ENCODE peak calls at places on chromosomes 12 and 14, in seven cellular contexts. F is tibial artery; I is mesendoderm; W is heart left ventricle; A is thoracic aorta; C is upper lobe of right lung; Q is CD4-positive, alpha-beta memory T cell. M is an unnamed sample.

GRCh38 chr14:71142375-71143038 is 235.2 kb downstream of the PCNX1 start:
- DNase-seq in F (no peak), I (peak; percentile 24), W (no peak), A (no peak), C (no peak), Q (peak; percentile 17), M (no peak)

GRCh38 chr12:122080149-122081107 is 1.9 kb downstream of the MLXIP start:
- DNase-seq in F (peak; percentile 90), I (peak; percentile 60), W (no peak), A (peak; percentile 63), C (peak; percentile 61), Q (no peak), M (no peak)

GRCh38 chr12:74119811-74120362 is 417.7 kb upstream of the ATXN7L3B start:
- DNase-seq in F (no peak), I (no peak), W (no peak), A (no peak), C (no peak), Q (no peak), M (no peak)

GRCh38 chr14:85596562-85596961 is 66.6 kb downstream of the FLRT2 start:
- DNase-seq in F (no peak), I (no peak), W (no peak), A (no peak), C (no peak), Q (no peak), M (no peak)

GRCh38 chr14:23353433-23353780 is 720 bp upstream of the SLC22A17 start:
- DNase-seq in F (no peak), I (no peak), W (no peak), A (no peak), C (no peak), Q (no peak), M (no peak)

GRCh38 chr12:114869091-114869834 is 185.3 kb upstream of the TBX3 start:
- DNase-seq in F (no peak), I (peak; percentile 56), W (no peak), A (no peak), C (no peak), Q (no peak), M (no peak)

GRCh38 chr12:30835216-30835615 is 80.5 kb upstream of the CAPRIN2 start:
- DNase-seq in F (no peak), I (peak; percentile 32), W (no peak), A (no peak), C (no peak), Q (no peak), M (no peak)

GRCh38 chr12:57574795-57575194 is 16.2 kb upstream of the PIP4K2C start:
- DNase-seq in F (no peak), I (no peak), W (no peak), A (no peak), C (no peak), Q (no peak), M (no peak)

GRCh38 chr14:91303091-91303923 is 58.8 kb upstream of the GPR68 start:
- DNase-seq in F (no peak), I (peak; percentile 99), W (peak; percentile 87), A (no peak), C (peak; percentile 71), Q (peak; percentile 26), M (peak; percentile 60)

GRCh38 chr14:105602243-105602750 is 75.9 kb downstream of the TMEM121 start:
- DNase-seq in F (peak; percentile 58), I (no peak), W (peak; percentile 48), A (no peak), C (no peak), Q (no peak), M (no peak)

GRCh38 chr12:93825926-93826599 is 148.9 kb downstream of the CRADD start:
- DNase-seq in F (no peak), I (no peak), W (no peak), A (no peak), C (no peak), Q (no peak), M (no peak)

GRCh38 chr14:23141706-23142467 is 22.8 kb upstream of the CEBPE start:
- DNase-seq in F (peak; percentile 94), I (peak; percentile 71), W (peak; percentile 75), A (peak; percentile 67), C (peak; percentile 74), Q (no peak), M (no peak)

GRCh38 chr12:100672075-100672592 is 98.7 kb downstream of the GAS2L3 start:
- DNase-seq in F (no peak), I (peak; percentile 75), W (no peak), A (no peak), C (no peak), Q (no peak), M (no peak)

GRCh38 chr14:23579739-23580138 is 1.1 kb upstream of the JPH4 start:
- DNase-seq in F (no peak), I (no peak), W (no peak), A (no peak), C (no peak), Q (no peak), M (no peak)

GRCh38 chr12:113231275-113232231 is 10.3 kb downstream of the TPCN1 start:
- DNase-seq in F (peak; percentile 5), I (peak; percentile 97), W (no peak), A (no peak), C (peak; percentile 26), Q (no peak), M (no peak)

GRCh38 chr12:16573652-16574077 is 32.3 kb downstream of the LMO3 start:
- DNase-seq in F (peak; percentile 65), I (peak; percentile 98), W (no peak), A (no peak), C (peak; percentile 83), Q (no peak), M (no peak)

GRCh38 chr12:95446511-95446910 is 27.4 kb upstream of the METAP2 start:
- DNase-seq in F (peak; percentile 69), I (peak; percentile 86), W (peak; percentile 73), A (no peak), C (peak; percentile 74), Q (no peak), M (no peak)

GRCh38 chr12:46676797-46677520 is 148.8 kb downstream of the SLC38A4 start:
- DNase-seq in F (no peak), I (no peak), W (no peak), A (no peak), C (no peak), Q (no peak), M (no peak)

GRCh38 chr14:90871605-90872233 is 55.5 kb upstream of the TTC7B start:
- DNase-seq in F (no peak), I (no peak), W (no peak), A (no peak), C (no peak), Q (no peak), M (no peak)

GRCh38 chr14:59439256-59440015 is 25.7 kb downstream of the GPR135 start:
- DNase-seq in F (no peak), I (no peak), W (no peak), A (no peak), C (no peak), Q (no peak), M (no peak)

GRCh38 chr12:23614280-23614679 is 335.2 kb downstream of the SOX5 start:
- DNase-seq in F (no peak), I (no peak), W (no peak), A (no peak), C (no peak), Q (no peak), M (no peak)
- H3K4me1 ChIP-seq in F (no peaks in the 10 kb centered on the region), I (no peaks in the 10 kb centered on the region), W (no peaks in the 10 kb centered on the region), A (peaks cover 5% of the 10 kb centered on the region), C (no peaks in the 10 kb centered on the region), Q (no peaks in the 10 kb centered on the region), M (no peaks in the 10 kb centered on the region)

GRCh38 chr12:27580561-27581330 is 56.7 kb downstream of the PPFIBP1 start:
- DNase-seq in F (no peak), I (no peak), W (no peak), A (no peak), C (no peak), Q (no peak), M (no peak)
- H3K4me1 ChIP-seq in F (no peaks in the 10 kb centered on the region), I (peaks cover 4% of the 10 kb centered on the region), W (peaks cover 45% of the 10 kb centered on the region), A (peaks cover 22% of the 10 kb centered on the region), C (peaks cover 14% of the 10 kb centered on the region), Q (no peaks in the 10 kb centered on the region), M (no peaks in the 10 kb centered on the region)

GRCh38 chr14:95508377-95508776 is 8.1 kb downstream of the SYNE3 start:
- DNase-seq in F (no peak), I (no peak), W (no peak), A (no peak), C (no peak), Q (no peak), M (no peak)

GRCh38 chr14:95513261-95513660 is 3.2 kb downstream of the SYNE3 start:
- DNase-seq in F (no peak), I (no peak), W (no peak), A (no peak), C (no peak), Q (no peak), M (no peak)

GRCh38 chr14:95509512-95509911 is 6.9 kb downstream of the SYNE3 start:
- DNase-seq in F (no peak), I (no peak), W (no peak), A (no peak), C (no peak), Q (no peak), M (no peak)

GRCh38 chr14:95511687-95512086 is 4.8 kb downstream of the SYNE3 start:
- DNase-seq in F (no peak), I (no peak), W (no peak), A (no peak), C (no peak), Q (no peak), M (no peak)

GRCh38 chr14:95510804-95511203 is 5.6 kb downstream of the SYNE3 start:
- DNase-seq in F (no peak), I (peak; percentile 37), W (no peak), A (no peak), C (no peak), Q (no peak), M (no peak)
- H3K4me1 ChIP-seq in F (no peaks in the 10 kb centered on the region), I (peaks cover 7% of the 10 kb centered on the region), W (peaks cover 32% of the 10 kb centered on the region), A (peaks cover 20% of the 10 kb centered on the region), C (peaks cover 41% of the 10 kb centered on the region), Q (peaks cover 80% of the 10 kb centered on the region), M (peaks cover 55% of the 10 kb centered on the region)

DNA sequence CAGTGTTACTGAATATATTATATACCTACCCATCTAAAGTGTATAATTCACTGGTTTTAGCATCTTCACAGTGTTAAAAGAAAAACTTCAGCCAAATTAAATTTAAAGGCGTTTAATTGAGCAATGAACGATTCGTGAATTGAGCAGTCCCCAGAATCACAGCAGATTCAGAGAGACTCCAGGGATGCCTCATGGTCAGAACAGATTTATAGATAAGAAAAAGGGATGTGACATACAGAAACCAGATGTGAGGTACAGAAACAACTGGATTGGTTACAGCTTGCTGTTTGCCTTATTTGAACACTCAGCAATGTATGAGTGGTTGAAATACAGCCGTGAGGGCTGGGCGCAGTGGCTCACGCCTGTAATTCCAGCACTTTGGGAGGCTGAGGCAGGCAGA is 84.6 kb downstream of the WNK1 start:
- DNase-seq in F (no peak), I (no peak), W (no peak), A (no peak), C (no peak), Q (no peak), M (no peak)
- H3K4me1 ChIP-seq in F (no peaks in the 10 kb centered on the region), I (no peaks in the 10 kb centered on the region), W (no peaks in the 10 kb centered on the region), A (peaks cover 4% of the 10 kb centered on the region), C (no peaks in the 10 kb centered on the region), Q (peaks cover 3% of the 10 kb centered on the region), M (no peaks in the 10 kb centered on the region)

GRCh38 chr12:24455811-24456210 is 493.1 kb downstream of the BCAT1 start:
- DNase-seq in F (no peak), I (peak; percentile 83), W (no peak), A (no peak), C (no peak), Q (no peak), M (no peak)
- H3K4me1 ChIP-seq in F (no peaks in the 10 kb centered on the region), I (peaks cover 7% of the 10 kb centered on the region), W (no peaks in the 10 kb centered on the region), A (peaks cover 12% of the 10 kb centered on the region), C (no peaks in the 10 kb centered on the region), Q (no peaks in the 10 kb centered on the region), M (no peaks in the 10 kb centered on the region)

M was measured in CD8-positive, alpha-beta T cell.